ENCODE peak calls at places on chromosomes 7 and 10, in four cellular contexts. E, G, V and W are unnamed samples.

GRCh38 chr10:125262920-125263319 is 102.6 kb upstream of the CTBP2 start:
- DNase-seq in E (no peak), G (no peak), V (no peak), W (no peak)

GRCh38 chr10:61751599-61751998 is 88.9 kb downstream of the CABCOCO1 start:
- DNase-seq in E (no peak), G (no peak), V (no peak), W (no peak)

GRCh38 chr7:19090526-19090925 is 26.9 kb downstream of the TWIST1 start:
- DNase-seq in E (no peak), G (no peak), V (no peak), W (no peak)

GRCh38 chr7:1666779-1667565 is 3.1 kb upstream of the ELFN1 start:
- DNase-seq in E (no peak), G (no peak), V (peak), W (no peak)

GRCh38 chr10:97511711-97512445 is 13.2 kb downstream of the UBTD1 start:
- DNase-seq in E (no peak), G (no peak), V (no peak), W (no peak)

GRCh38 chr10:28444031-28444430 is 88.9 kb upstream of the WAC start:
- DNase-seq in E (peak), G (no peak), V (no peak), W (no peak)

GRCh38 chr10:102744374-102745051 is 765 bp downstream of the WBP1L start:
- DNase-seq in E (no peak), G (no peak), V (no peak), W (peak)

GRCh38 chr10:26481914-26482550 is 43.9 kb downstream of the APBB1IP start:
- DNase-seq in E (no peak), G (no peak), V (no peak), W (no peak)

GRCh38 chr10:132690821-132691610 is 94.9 kb downstream of the NKX6-2 start:
- DNase-seq in E (no peak), G (no peak), V (no peak), W (no peak)

GRCh38 chr10:51708609-51709008 is 9.2 kb upstream of the CSTF2T start:
- DNase-seq in E (no peak), G (no peak), V (no peak), W (no peak)

GRCh38 chr7:44387427-44387826 is 62.0 kb upstream of the CAMK2B start:
- DNase-seq in E (no peak), G (no peak), V (no peak), W (no peak)

GRCh38 chr7:131328387-131329175 is 905 bp downstream of the MKLN1 start:
- DNase-seq in E (no peak), G (no peak), V (no peak), W (no peak)

GRCh38 chr10:71740069-71740468 is 20.5 kb upstream of the C10orf105 start:
- DNase-seq in E (no peak), G (no peak), V (no peak), W (no peak)

GRCh38 chr10:5188358-5188757 is 3.4 kb upstream of the AKR1C8 start:
- DNase-seq in E (no peak), G (no peak), V (no peak), W (no peak)

GRCh38 chr7:127907638-127908040 is 123.6 kb downstream of the LRRC4 start:
- DNase-seq in E (peak), G (no peak), V (no peak), W (no peak)

GRCh38 chr7:68691261-68692216 is 906.7 kb upstream of the AUTS2 start:
- DNase-seq in E (no peak), G (no peak), V (peak), W (no peak)

GRCh38 chr10:43479275-43479674 is 42.4 kb downstream of the ZNF487 start:
- DNase-seq in E (no peak), G (no peak), V (no peak), W (no peak)

GRCh38 chr10:89861584-89862287 is 160.3 kb downstream of the KIF20B start:
- DNase-seq in E (no peak), G (no peak), V (no peak), W (no peak)

GRCh38 chr7:30866939-30867338 is 44.7 kb upstream of the AQP1 start:
- DNase-seq in E (no peak), G (no peak), V (no peak), W (peak)

GRCh38 chr7:152601305-152601798 is 74.6 kb downstream of the XRCC2 start:
- DNase-seq in E (no peak), G (no peak), V (no peak), W (no peak)

GRCh38 chr10:50600831-50601466 is 22.8 kb downstream of the SGMS1 start:
- DNase-seq in E (no peak), G (no peak), V (peak), W (no peak)

GRCh38 chr10:76892766-76893479 is 744.7 kb downstream of the KCNMA1 start:
- DNase-seq in E (no peak), G (no peak), V (no peak), W (no peak)

GRCh38 chr10:124003481-124004371 is 89.7 kb downstream of the CHST15 start:
- DNase-seq in E (no peak), G (no peak), V (no peak), W (no peak)

GRCh38 chr7:43646603-43647313 is 63.9 kb downstream of the STK17A start:
- DNase-seq in E (no peak), G (no peak), V (no peak), W (no peak)

GRCh38 chr10:115949282-115949844 is 323.6 kb downstream of the GFRA1 start:
- DNase-seq in E (no peak), G (no peak), V (no peak), W (no peak)

GRCh38 chr10:34299105-34299611 is 515.9 kb downstream of the PARD3 start:
- DNase-seq in E (no peak), G (no peak), V (no peak), W (no peak)

GRCh38 chr10:12699258-12699700 is 302.2 kb downstream of the CCDC3 start:
- DNase-seq in E (peak), G (no peak), V (peak), W (no peak)

GRCh38 chr7:16531682-16532081 is 5.1 kb downstream of the LRRC72 start:
- DNase-seq in E (no peak), G (no peak), V (no peak), W (no peak)

GRCh38 chr10:49096890-49097445 is 18.4 kb downstream of the VSTM4 start:
- DNase-seq in E (no peak), G (no peak), V (no peak), W (no peak)

GRCh38 chr7:88324699-88325098 is 18.0 kb upstream of the STEAP4 start:
- DNase-seq in E (no peak), G (no peak), V (no peak), W (no peak)

GRCh38 chr7:76513817-76514799 is 3.8 kb downstream of the UPK3B start:
- DNase-seq in E (no peak), G (no peak), V (no peak), W (no peak)

GRCh38 chr7:44138698-44139097 is 2.4 kb downstream of the MYL7 start:
- DNase-seq in E (no peak), G (no peak), V (no peak), W (no peak)

GRCh38 chr10:22230331-22230833 is 12.6 kb upstream of the EBLN1 start:
- DNase-seq in E (no peak), G (no peak), V (peak), W (peak)

GRCh38 chr7:5421626-5422323 is 1.9 kb downstream of the TNRC18 start:
- DNase-seq in E (peak), G (no peak), V (peak), W (peak)

GRCh38 chr10:15472431-15473400 is 101.6 kb upstream of the FAM171A1 start:
- DNase-seq in E (no peak), G (no peak), V (no peak), W (no peak)

GRCh38 chr7:100951172-100951571 is 1.8 kb downstream of the MUC3A start:
- DNase-seq in E (no peak), G (no peak), V (no peak), W (peak)

GRCh38 chr7:134920026-134920758 is 66.1 kb upstream of the AGBL3 start:
- DNase-seq in E (no peak), G (no peak), V (peak), W (no peak)

GRCh38 chr7:99272476-99273045 is at the start of gene MYH16:
- DNase-seq in E (no peak), G (no peak), V (no peak), W (no peak)

GRCh38 chr10:62814901-62815372 is 1.2 kb downstream of the EGR2 start:
- DNase-seq in E (no peak), G (no peak), V (no peak), W (no peak)
- TF ChIP-seq KDM1A in E (no peak), G (no peak), V (no peak), W (no peak)

GRCh38 chr7:25759748-25760147 is 392.2 kb upstream of the NFE2L3 start:
- DNase-seq in E (no peak), G (no peak), V (no peak), W (no peak)
- TF ChIP-seq HDAC2 in E (no peak), G (no peak), V (no peak), W (no peak)

GRCh38 chr7:11934766-11935165 is 102.8 kb upstream of the THSD7A start:
- DNase-seq in E (no peak), G (no peak), V (no peak), W (no peak)
- TF ChIP-seq KDM1A in E (no peak), G (no peak), V (no peak), W (no peak)

DNA sequence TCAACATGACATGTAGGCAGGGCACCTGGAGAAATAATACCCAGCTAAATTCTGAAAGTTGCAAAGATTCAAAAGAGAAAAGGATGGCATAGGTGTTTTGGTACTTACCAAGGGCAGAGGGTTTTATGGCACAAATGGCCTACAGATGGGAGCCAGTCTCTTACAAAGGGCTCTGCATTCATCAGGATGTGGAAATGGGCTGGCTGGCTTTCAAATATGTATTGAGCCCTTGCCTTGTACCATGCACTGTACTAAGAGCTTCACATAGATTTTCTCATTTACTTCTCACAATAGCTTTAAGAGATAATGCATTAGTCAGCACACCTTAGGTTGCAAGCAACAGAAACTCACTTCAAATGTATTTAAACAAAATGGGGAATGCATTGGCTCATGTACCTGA is 327.1 kb downstream of the BICC1 start:
- DNase-seq in E (no peak), G (no peak), V (no peak), W (no peak)
- TF ChIP-seq HDAC2 in E (no peak), G (no peak), V (no peak), W (no peak)

DNA sequence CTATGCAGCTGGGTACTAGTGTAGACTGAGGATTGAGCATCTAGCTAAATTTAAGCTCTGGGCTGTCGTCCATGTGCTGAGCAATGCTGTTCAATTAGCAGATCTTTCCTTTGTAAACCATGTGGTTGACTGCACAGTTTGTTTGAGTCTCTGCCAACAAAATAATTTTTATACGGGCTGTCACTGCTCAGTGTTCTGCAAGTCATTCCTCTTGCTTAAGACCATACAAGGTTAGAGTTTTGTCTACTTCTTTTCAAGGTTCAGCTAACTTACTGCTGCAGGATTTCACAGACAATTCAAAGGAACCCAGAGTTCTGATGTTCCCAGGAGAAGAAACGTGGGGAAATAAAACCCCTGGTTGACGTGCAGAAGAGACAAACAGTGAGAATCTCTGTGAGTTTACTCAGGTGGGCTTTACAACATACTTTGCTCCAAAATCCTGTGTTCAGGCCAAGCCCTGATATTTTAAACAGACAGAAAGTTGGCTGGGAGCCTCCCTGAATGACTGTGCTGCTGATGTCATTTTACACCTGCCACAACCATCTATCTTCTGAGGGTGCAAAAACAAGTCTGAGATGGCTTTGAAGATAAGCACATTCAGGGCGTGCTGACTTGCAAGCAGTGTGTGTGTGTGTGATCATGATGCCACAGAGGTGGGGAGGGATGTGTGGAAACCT is 177.1 kb upstream of the SVIL start:
- DNase-seq in E (no peak), G (no peak), V (peak), W (no peak)
- TF ChIP-seq KDM1A in E (no peak), G (no peak), V (no peak), W (no peak)

DNA sequence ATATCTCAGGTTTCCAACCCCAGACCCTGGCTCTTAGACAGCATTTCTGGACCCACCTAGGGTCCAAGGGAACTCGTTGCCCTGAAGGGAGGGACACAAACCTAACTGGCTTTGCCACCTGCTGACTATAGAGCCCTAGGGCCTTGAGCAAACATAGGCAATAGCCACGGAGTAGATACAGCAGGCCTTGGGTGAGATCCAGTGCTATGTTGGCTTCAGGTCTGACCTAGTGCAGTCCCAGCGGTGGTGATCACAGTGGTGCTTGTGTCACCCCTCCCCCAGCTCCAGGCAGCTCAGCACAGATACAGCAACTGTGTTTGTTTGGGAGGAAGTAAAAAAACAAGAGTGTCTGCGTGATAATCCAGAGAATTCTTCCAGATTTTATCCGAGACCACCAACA is 9.7 kb upstream of the TNKS2 start:
- DNase-seq in E (peak), G (no peak), V (no peak), W (no peak)
- TF ChIP-seq HDAC2 in E (no peak), G (no peak), V (no peak), W (no peak)

DNA sequence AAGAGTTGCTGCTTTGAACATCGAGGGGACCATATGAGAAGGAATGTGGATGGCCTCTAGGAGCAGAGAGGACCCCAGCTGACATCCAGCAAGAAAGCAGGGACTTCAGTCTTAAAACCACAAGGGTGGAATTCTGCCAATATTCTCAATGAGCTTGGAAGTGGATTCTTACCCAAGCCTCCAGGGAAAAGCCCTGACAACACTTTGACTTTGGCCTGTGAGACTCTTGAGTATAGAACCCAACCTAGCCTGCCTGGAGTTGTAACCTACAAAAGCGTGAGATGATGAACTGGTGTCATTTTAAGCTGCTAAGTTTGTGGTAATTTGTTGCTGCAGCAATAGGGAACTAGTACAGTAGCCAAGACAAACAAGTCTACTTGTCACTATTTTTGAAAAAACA is 82.7 kb downstream of the C1GALT1 start:
- DNase-seq in E (no peak), G (no peak), V (no peak), W (no peak)
- TF ChIP-seq KDM1A in E (no peak), G (no peak), V (no peak), W (no peak)

GRCh38 chr7:102284399-102284798 is 2.3 kb upstream of the SH2B2 start:
- DNase-seq in E (no peak), G (no peak), V (no peak), W (no peak)
- TF ChIP-seq HDAC2 in E (no peak), G (no peak), V (no peak), W (no peak)